ENCODE peak calls at places on chromosomes 11 and 22, in eight cellular contexts. G, D, R, T, Y, C, A and J are unnamed samples.

GRCh38 chr11:47257178-47257517 is 648 bp upstream of the NR1H3 start:
- ATAC-seq in G (no peak), D (no peak), R (no peak), T (no peak), Y (no peak), C (no peak), A (no peak), J (no peak)

GRCh38 chr11:47478651-47479329 is 29.9 kb upstream of the RAPSN start:
- ATAC-seq in G (no peak), D (no peak), R (peak), T (no peak), Y (no peak), C (peak), A (no peak), J (no peak)

GRCh38 chr11:124586247-124586860 is 16.6 kb downstream of the OR8A1 start:
- ATAC-seq in G (no peak), D (no peak), R (no peak), T (no peak), Y (no peak), C (no peak), A (no peak), J (no peak)

GRCh38 chr11:47295385-47295784 is 25.5 kb downstream of the MADD start:
- ATAC-seq in G (no peak), D (no peak), R (no peak), T (no peak), Y (no peak), C (no peak), A (no peak), J (no peak)

GRCh38 chr11:67367014-67367835 is 6.2 kb downstream of the CLCF1 start:
- ATAC-seq in G (no peak), D (peak), R (no peak), T (no peak), Y (peak), C (peak), A (no peak), J (no peak)

GRCh38 chr11:124817036-124817435 is 16.8 kb upstream of the MSANTD2 start:
- ATAC-seq in G (no peak), D (no peak), R (no peak), T (no peak), Y (no peak), C (no peak), A (no peak), J (peak)

GRCh38 chr11:46133119-46133518 is 11.9 kb upstream of the PHF21A start:
- ATAC-seq in G (no peak), D (no peak), R (no peak), T (no peak), Y (peak), C (no peak), A (no peak), J (no peak)

GRCh38 chr11:31240340-31240904 is 129.1 kb downstream of the DCDC1 start:
- ATAC-seq in G (no peak), D (no peak), R (no peak), T (no peak), Y (peak), C (peak), A (no peak), J (no peak)

GRCh38 chr11:8318536-8318935 is 54.9 kb upstream of the LMO1 start:
- ATAC-seq in G (no peak), D (no peak), R (no peak), T (no peak), Y (no peak), C (no peak), A (no peak), J (no peak)

GRCh38 chr22:45001653-45002052 is 8.2 kb downstream of the PHF21B start:
- ATAC-seq in G (no peak), D (no peak), R (no peak), T (no peak), Y (no peak), C (no peak), A (no peak), J (no peak)

GRCh38 chr11:134592391-134592990 is 180.4 kb upstream of the B3GAT1 start:
- ATAC-seq in G (no peak), D (peak), R (no peak), T (no peak), Y (no peak), C (no peak), A (peak), J (no peak)

GRCh38 chr22:45334068-45334467 is 24.3 kb downstream of the FAM118A start:
- ATAC-seq in G (no peak), D (no peak), R (no peak), T (no peak), Y (no peak), C (peak), A (no peak), J (no peak)

GRCh38 chr22:22397292-22397870 is 111.2 kb downstream of the ZNF280B start:
- ATAC-seq in G (no peak), D (peak), R (peak), T (no peak), Y (peak), C (peak), A (no peak), J (no peak)